ENCODE peak calls at places on chromosomes 6 and 20, in seven cellular contexts. G is aorta; Q is neural crest cell; N is GM04504; P is naive thymus-derived CD4-positive, alpha-beta T cell; K is HTR-8/SVneo; I is AG09309. D is an unnamed sample.

GRCh38 chr6:123415844-123416468 is 220.8 kb downstream of the TRDN start:
- DNase-seq in G (no peak), Q (peak; percentile 61), N (peak; percentile 17), P (peak; percentile 4), K (peak; percentile 10), I (peak; percentile 3), D (peak; percentile 28)

GRCh38 chr6:89589297-89590074 is 49.1 kb downstream of the LYRM2 start:
- DNase-seq in G (no peak), Q (no peak), N (no peak), P (no peak), K (no peak), I (no peak), D (no peak)

GRCh38 chr6:14117158-14118090 is at the start of gene CD83:
- DNase-seq in G (peak; percentile 81), Q (peak; percentile 28), N (no peak), P (peak; percentile 87), K (peak; percentile 81), I (no peak), D (no peak)

GRCh38 chr6:112010328-112010727 is 43.6 kb upstream of the CCN6 start:
- DNase-seq in G (no peak), Q (no peak), N (no peak), P (peak; percentile 47), K (no peak), I (no peak), D (no peak)

GRCh38 chr6:1608976-1609661 is 596 bp upstream of the FOXC1 start:
- DNase-seq in G (peak; percentile 84), Q (no peak), N (no peak), P (no peak), K (no peak), I (no peak), D (no peak)

GRCh38 chr6:93398723-93399122 is 20.6 kb downstream of the EPHA7 start:
- DNase-seq in G (no peak), Q (no peak), N (no peak), P (no peak), K (no peak), I (no peak), D (no peak)

GRCh38 chr20:34452281-34452982 is 63.8 kb upstream of the DYNLRB1 start:
- DNase-seq in G (no peak), Q (no peak), N (peak; percentile 29), P (no peak), K (no peak), I (peak; percentile 37), D (no peak)

GRCh38 chr20:1804129-1804503 is 91.1 kb upstream of the SIRPA start:
- DNase-seq in G (no peak), Q (no peak), N (no peak), P (no peak), K (no peak), I (no peak), D (no peak)

GRCh38 chr6:1130692-1131091 is 181.2 kb upstream of the FOXQ1 start:
- DNase-seq in G (no peak), Q (no peak), N (no peak), P (no peak), K (no peak), I (no peak), D (no peak)

GRCh38 chr20:34538671-34539123 is 19.8 kb upstream of the MAP1LC3A start:
- DNase-seq in G (no peak), Q (peak; percentile 59), N (peak; percentile 38), P (peak; percentile 23), K (peak; percentile 60), I (peak; percentile 40), D (no peak)

GRCh38 chr6:2993755-2994317 is 5.9 kb upstream of the NQO2 start:
- DNase-seq in G (no peak), Q (no peak), N (no peak), P (no peak), K (no peak), I (no peak), D (no peak)

GRCh38 chr20:32804817-32805216 is 14.9 kb upstream of the MAPRE1 start:
- DNase-seq in G (no peak), Q (no peak), N (no peak), P (no peak), K (no peak), I (no peak), D (no peak)

GRCh38 chr6:104953410-104953953 is 3.4 kb upstream of the LIN28B start:
- DNase-seq in G (no peak), Q (peak; percentile 52), N (no peak), P (no peak), K (no peak), I (no peak), D (no peak)

GRCh38 chr6:150711584-150712501 is 112.2 kb downstream of the PLEKHG1 start:
- DNase-seq in G (no peak), Q (no peak), N (no peak), P (no peak), K (no peak), I (no peak), D (no peak)

GRCh38 chr6:148952147-148953041 is 205.6 kb downstream of the UST start:
- DNase-seq in G (no peak), Q (no peak), N (peak; percentile 62), P (no peak), K (no peak), I (no peak), D (no peak)

GRCh38 chr6:43297644-43298564 is at the start of gene SLC22A7:
- DNase-seq in G (no peak), Q (no peak), N (no peak), P (no peak), K (no peak), I (no peak), D (no peak)

GRCh38 chr20:51650685-51651134 is 108.2 kb upstream of the NFATC2 start:
- DNase-seq in G (no peak), Q (no peak), N (no peak), P (no peak), K (no peak), I (no peak), D (no peak)

GRCh38 chr20:3786126-3786484 is 435 bp downstream of the CENPB start:
- DNase-seq in G (peak; percentile 71), Q (no peak), N (no peak), P (peak; percentile 43), K (no peak), I (no peak), D (no peak)

GRCh38 chr6:154386848-154387717 is 30.5 kb upstream of the IPCEF1 start:
- DNase-seq in G (no peak), Q (no peak), N (peak; percentile 47), P (no peak), K (peak; percentile 54), I (peak; percentile 88), D (peak; percentile 86)

GRCh38 chr6:1057490-1058135 is 254.3 kb upstream of the FOXQ1 start:
- DNase-seq in G (no peak), Q (no peak), N (no peak), P (no peak), K (no peak), I (no peak), D (no peak)

GRCh38 chr20:33914871-33915270 is 78.8 kb upstream of the RALY start:
- DNase-seq in G (no peak), Q (no peak), N (no peak), P (peak; percentile 62), K (peak; percentile 75), I (no peak), D (peak; percentile 83)

GRCh38 chr6:121680058-121680457 is 244.6 kb downstream of the GJA1 start:
- DNase-seq in G (no peak), Q (no peak), N (no peak), P (no peak), K (no peak), I (no peak), D (no peak)

GRCh38 chr6:139881728-139882211 is 507.3 kb upstream of the CITED2 start:
- DNase-seq in G (no peak), Q (peak; percentile 43), N (no peak), P (peak; percentile 17), K (no peak), I (no peak), D (no peak)

GRCh38 chr6:125587624-125588023 is 161.8 kb upstream of the HEY2 start:
- DNase-seq in G (no peak), Q (no peak), N (no peak), P (no peak), K (no peak), I (no peak), D (no peak)

GRCh38 chr6:6497976-6498375 is 90.5 kb upstream of the LY86 start:
- DNase-seq in G (no peak), Q (no peak), N (no peak), P (no peak), K (no peak), I (no peak), D (no peak)

GRCh38 chr6:108850669-108851467 is 2.6 kb downstream of the ARMC2 start:
- DNase-seq in G (peak; percentile 61), Q (no peak), N (no peak), P (no peak), K (no peak), I (no peak), D (no peak)

GRCh38 chr6:35589904-35590303 is 77.2 kb upstream of the TULP1 start:
- DNase-seq in G (no peak), Q (no peak), N (no peak), P (no peak), K (no peak), I (no peak), D (no peak)

GRCh38 chr6:158629376-158630221 is 14.9 kb downstream of the DYNLT1 start:
- DNase-seq in G (no peak), Q (no peak), N (no peak), P (peak; percentile 55), K (no peak), I (no peak), D (no peak)

D was measured in non-pigmented ciliary epithelial cell.